ENCODE peak calls at places on chromosomes 3 and 15, in seven cellular contexts. N, E, G, W, B, Q and R are unnamed samples.

GRCh38 chr15:83871808-83872559 is 218.1 kb downstream of the ADAMTSL3 start:
- DNase-seq in B (peak; percentile 62), G (no peak), N (no peak), W (no peak), E (no peak), Q (no peak), R (no peak)

GRCh38 chr3:99620077-99620476 is 18.3 kb upstream of the COL8A1 start:
- DNase-seq in E (no peak), Q (no peak), G (no peak), N (no peak), W (no peak), B (no peak), R (no peak)

GRCh38 chr3:128607710-128608048 is 42.9 kb downstream of the RPN1 start:
- DNase-seq in N (no peak), B (no peak), G (no peak), Q (no peak), W (no peak), E (no peak), R (no peak)

GRCh38 chr3:62070891-62071290 is 302.5 kb downstream of the FEZF2 start:
- DNase-seq in W (no peak), Q (no peak), E (no peak), B (no peak), N (no peak), G (no peak), R (no peak)

GRCh38 chr15:71254503-71254902 is 139.2 kb downstream of the THSD4 start:
- DNase-seq in Q (no peak), E (no peak), N (no peak), G (no peak), B (no peak), W (no peak), R (no peak)

GRCh38 chr3:150145659-150146058 is 175.0 kb upstream of the PFN2 start:
- DNase-seq in Q (no peak), N (no peak), B (no peak), E (no peak), G (no peak), W (no peak), R (no peak)

GRCh38 chr3:115321396-115321795 is 174.3 kb upstream of the ZBTB20 start:
- DNase-seq in B (peak; percentile 6), N (no peak), G (no peak), E (no peak), W (no peak), Q (no peak), R (no peak)

GRCh38 chr15:88243895-88244787 is 12.4 kb downstream of the NTRK3 start:
- DNase-seq in G (no peak), B (peak; percentile 42), Q (no peak), W (no peak), E (peak; percentile 41), N (peak; percentile 59), R (no peak)

GRCh38 chr3:167493240-167493639 is 19.4 kb upstream of the SERPINI2 start:
- DNase-seq in Q (no peak), W (no peak), B (peak; percentile 30), G (no peak), N (peak; percentile 0), E (peak; percentile 17), R (no peak)

GRCh38 chr3:155553800-155554199 is 191.1 kb downstream of the PLCH1 start:
- DNase-seq in Q (no peak), G (no peak), B (peak; percentile 16), E (peak; percentile 62), W (no peak), N (no peak), R (no peak)

GRCh38 chr3:133041524-133041829 is 3.3 kb downstream of the TMEM108 start:
- DNase-seq in G (no peak), Q (no peak), W (no peak), B (no peak), N (no peak), E (no peak), R (no peak)
- TF ChIP-seq CTCF in G (no peak), Q (no peak), W (no peak), B (no peak), N (no peak), E (no peak), R (no peak)

GRCh38 chr3:159882784-159883779 is 105.6 kb upstream of the IL12A start:
- DNase-seq in W (no peak), B (peak; percentile 73), Q (no peak), N (no peak), E (no peak), G (no peak), R (no peak)
- TF ChIP-seq CTCF in W (no peak), B (peak; percentile 24), Q (no peak), N (no peak), E (no peak), G (no peak), R (no peak)

GRCh38 chr3:16767006-16767405 is 117.7 kb upstream of the PLCL2 start:
- DNase-seq in W (no peak), N (no peak), E (no peak), G (no peak), B (peak; percentile 9), Q (no peak), R (no peak)
- TF ChIP-seq CTCF in W (no peak), N (no peak), E (no peak), G (peak; percentile 22), B (no peak), Q (no peak), R (no peak)

DNA sequence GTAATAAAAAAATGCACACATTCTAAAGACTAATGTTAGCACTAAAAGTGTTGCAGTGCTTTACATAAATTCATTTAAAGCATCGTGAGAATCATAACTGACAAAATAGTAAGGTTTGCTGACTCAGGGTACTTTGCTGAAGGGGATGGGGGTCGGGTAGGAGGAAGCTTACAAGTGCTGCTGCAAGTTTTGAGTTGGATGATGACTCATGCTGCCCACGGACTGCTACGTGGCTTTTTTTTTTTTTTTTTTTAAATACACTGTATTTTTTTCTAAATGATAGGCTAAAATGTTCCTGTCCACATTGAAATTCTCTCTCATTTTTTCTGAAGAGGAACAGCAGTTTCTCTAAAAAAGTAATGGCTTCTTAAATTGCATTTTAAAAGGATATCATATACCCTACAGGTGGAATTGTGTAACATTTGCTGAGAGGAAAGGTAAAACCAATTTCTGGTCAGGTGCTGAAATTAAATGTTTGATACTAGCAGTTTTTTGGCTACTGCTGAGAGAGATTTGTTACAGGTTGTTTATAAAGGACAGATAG is 2.2 kb downstream of the MAPK6 start:
- DNase-seq in G (no peak), W (peak; percentile 47), E (peak; percentile 37), N (peak; percentile 86), B (peak; percentile 71), Q (peak; percentile 34), R (no peak)
- TF ChIP-seq CTCF in G (peak; percentile 9), W (peak; percentile 43), E (no peak), N (no peak), B (no peak), Q (no peak), R (no peak)

GRCh38 chr3:136305879-136306278 is 55.7 kb downstream of the PCCB start:
- DNase-seq in N (no peak), W (no peak), G (no peak), B (no peak), Q (no peak), E (peak; percentile 33), R (no peak)
- TF ChIP-seq CTCF in N (no peak), W (no peak), G (peak; percentile 25), B (no peak), Q (no peak), E (peak; percentile 65), R (no peak)

GRCh38 chr3:43415088-43415487 is 128.7 kb downstream of the SNRK start:
- DNase-seq in W (no peak), G (no peak), E (no peak), B (no peak), Q (no peak), N (no peak), R (no peak)

GRCh38 chr3:43417133-43417532 is 130.8 kb downstream of the SNRK start:
- DNase-seq in W (no peak), B (no peak), G (no peak), Q (no peak), N (no peak), E (no peak), R (no peak)

GRCh38 chr3:43411429-43411828 is 125.1 kb downstream of the SNRK start:
- DNase-seq in E (no peak), G (no peak), W (no peak), Q (no peak), N (no peak), B (no peak), R (no peak)

GRCh38 chr3:43410575-43410974 is 124.2 kb downstream of the SNRK start:
- DNase-seq in Q (no peak), W (no peak), B (no peak), N (no peak), E (no peak), G (no peak), R (no peak)

GRCh38 chr3:43413676-43414368 is 127.5 kb downstream of the SNRK start:
- DNase-seq in B (no peak), N (no peak), E (no peak), G (no peak), W (no peak), Q (no peak), R (no peak)
- TF ChIP-seq CTCF in B (no peak), N (no peak), E (no peak), G (no peak), W (no peak), Q (no peak), R (no peak)

DNA sequence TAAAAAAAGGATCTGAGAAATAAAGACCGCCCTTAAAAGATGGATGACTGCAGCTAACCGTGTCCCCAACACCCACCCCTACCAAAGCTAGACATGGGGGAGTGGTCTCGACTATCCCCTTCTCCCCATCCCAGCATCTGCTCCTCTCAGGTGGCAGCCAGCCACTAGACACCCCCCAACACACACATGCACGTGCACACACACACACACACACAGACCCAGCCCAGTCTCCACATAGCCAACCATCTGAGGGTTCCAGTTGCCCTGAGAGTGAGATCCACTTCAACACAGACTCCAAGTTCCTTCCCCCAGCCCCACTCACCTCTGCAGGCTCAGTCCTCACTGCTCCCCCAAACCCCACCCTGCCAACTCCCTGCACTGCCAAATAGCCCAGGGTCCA is 132.8 kb downstream of the TPRA1 start:
- DNase-seq in G (no peak), E (no peak), Q (no peak), B (no peak), W (no peak), N (no peak), R (no peak)
- TF ChIP-seq CTCF in G (no peak), E (no peak), Q (no peak), B (no peak), W (no peak), N (no peak), R (no peak)